ENCODE peak calls at places on chromosomes 3 and 15, in seven cellular contexts. One of them, this sample, is unnamed.
A peak's percentile ranks its signal among the peaks of the same experiment; 100 is the strongest.

GRCh38 chr15:66908503-66909095 is 156.8 kb upstream of the SMAD3 start:
- DNase-seq in neuronal stem cell: no peak
- DNase-seq in mesendoderm: no peak
- DNase-seq in IMR-90: peak; percentile 30
- DNase-seq in H1: no peak
- DNase-seq in mesenchymal stem cell: no peak
- DNase-seq in trophoblast cell: no peak
- DNase-seq in this sample: no peak

GRCh38 chr15:58357529-58358476 is 74.0 kb upstream of the LIPC start:
- DNase-seq in neuronal stem cell: no peak
- DNase-seq in mesendoderm: peak; percentile 45
- DNase-seq in IMR-90: peak; percentile 76
- DNase-seq in H1: no peak
- DNase-seq in mesenchymal stem cell: peak; percentile 74
- DNase-seq in trophoblast cell: peak; percentile 36
- DNase-seq in this sample: peak; percentile 37

GRCh38 chr15:52506549-52506948 is 22.1 kb downstream of the MYO5A start:
- DNase-seq in neuronal stem cell: no peak
- DNase-seq in mesendoderm: no peak
- DNase-seq in IMR-90: no peak
- DNase-seq in H1: no peak
- DNase-seq in mesenchymal stem cell: no peak
- DNase-seq in trophoblast cell: no peak
- DNase-seq in this sample: no peak

GRCh38 chr3:155425351-155425750 is 131.9 kb upstream of the STRIT1 start:
- DNase-seq in neuronal stem cell: no peak
- DNase-seq in mesendoderm: no peak
- DNase-seq in IMR-90: no peak
- DNase-seq in H1: no peak
- DNase-seq in mesenchymal stem cell: no peak
- DNase-seq in trophoblast cell: peak; percentile 86
- DNase-seq in this sample: no peak

GRCh38 chr3:130850044-130850797 is 43.7 kb upstream of the ATP2C1 start:
- DNase-seq in neuronal stem cell: no peak
- DNase-seq in mesendoderm: peak; percentile 8
- DNase-seq in IMR-90: peak; percentile 46
- DNase-seq in H1: no peak
- DNase-seq in mesenchymal stem cell: peak; percentile 19
- DNase-seq in trophoblast cell: peak; percentile 53
- DNase-seq in this sample: no peak

GRCh38 chr15:73948982-73949381 is 22.7 kb downstream of the LOXL1 start:
- DNase-seq in neuronal stem cell: no peak
- DNase-seq in mesendoderm: no peak
- DNase-seq in IMR-90: no peak
- DNase-seq in H1: no peak
- DNase-seq in mesenchymal stem cell: no peak
- DNase-seq in trophoblast cell: no peak
- DNase-seq in this sample: no peak

GRCh38 chr3:43759297-43759782 is 68.6 kb downstream of the ABHD5 start:
- DNase-seq in neuronal stem cell: no peak
- DNase-seq in mesendoderm: peak; percentile 81
- DNase-seq in IMR-90: peak; percentile 87
- DNase-seq in H1: peak; percentile 13
- DNase-seq in mesenchymal stem cell: peak; percentile 62
- DNase-seq in trophoblast cell: peak; percentile 61
- DNase-seq in this sample: no peak

GRCh38 chr3:107674371-107674770 is 151.6 kb downstream of the BBX start:
- DNase-seq in neuronal stem cell: no peak
- DNase-seq in mesendoderm: no peak
- DNase-seq in IMR-90: peak; percentile 47
- DNase-seq in H1: no peak
- DNase-seq in mesenchymal stem cell: no peak
- DNase-seq in trophoblast cell: no peak
- DNase-seq in this sample: no peak

GRCh38 chr3:38950000-38950399 is 101.7 kb downstream of the SCN11A start:
- DNase-seq in neuronal stem cell: no peak
- DNase-seq in mesendoderm: no peak
- DNase-seq in IMR-90: no peak
- DNase-seq in H1: no peak
- DNase-seq in mesenchymal stem cell: no peak
- DNase-seq in trophoblast cell: no peak
- DNase-seq in this sample: no peak

DNA sequence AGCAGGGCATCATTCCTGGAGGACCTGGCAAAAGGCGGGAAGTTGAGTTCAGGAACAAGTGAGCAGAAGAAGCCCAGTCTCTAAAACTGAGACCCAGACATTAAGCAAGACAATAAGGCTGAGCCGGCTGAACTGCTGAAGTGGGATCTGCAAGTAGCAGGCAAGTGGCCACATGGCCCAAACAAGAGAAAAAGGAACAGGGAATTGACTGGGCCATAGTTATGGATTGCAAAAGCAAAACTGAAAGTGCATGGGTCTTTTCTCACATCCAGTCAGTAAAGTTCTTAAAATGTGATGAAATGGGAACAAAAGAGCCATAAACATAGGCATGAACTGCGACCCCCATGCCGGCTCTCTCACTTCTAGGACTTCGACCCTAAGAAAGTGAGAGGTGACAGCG is 101.2 kb downstream of the SCN11A start:
- DNase-seq in neuronal stem cell: no peak
- DNase-seq in mesendoderm: no peak
- DNase-seq in IMR-90: no peak
- DNase-seq in H1: no peak
- DNase-seq in mesenchymal stem cell: peak; percentile 14
- DNase-seq in trophoblast cell: no peak
- DNase-seq in this sample: no peak
- H4K8ac ChIP-seq in neuronal stem cell: no peak overlapping the region
- H4K8ac ChIP-seq in mesendoderm: no peak overlapping the region
- H4K8ac ChIP-seq in IMR-90: no peak overlapping the region
- H4K8ac ChIP-seq in H1: no peak overlapping the region
- H4K8ac ChIP-seq in mesenchymal stem cell: no peak overlapping the region
- H4K8ac ChIP-seq in trophoblast cell: no peak overlapping the region
- H4K8ac ChIP-seq in this sample: no peak overlapping the region

DNA sequence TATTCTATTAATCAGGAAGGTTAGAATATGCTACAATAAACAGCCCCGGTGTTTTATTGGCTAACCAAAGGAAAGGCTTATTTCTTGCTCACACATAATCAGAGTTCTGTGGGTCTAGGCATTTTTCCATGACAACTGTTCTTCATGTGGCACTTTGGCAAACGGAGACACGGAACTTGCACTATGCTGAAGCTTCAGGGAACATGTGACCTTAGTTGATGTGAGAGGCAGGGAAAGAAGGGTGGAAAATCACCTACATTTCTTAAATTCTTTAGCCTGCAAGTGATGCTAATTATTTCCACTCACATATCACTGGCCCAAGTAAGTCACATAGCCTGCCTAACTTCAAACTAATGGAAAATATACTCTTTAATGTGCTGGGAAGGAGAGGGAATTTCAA is 344.6 kb downstream of the SV2B start:
- DNase-seq in neuronal stem cell: no peak
- DNase-seq in mesendoderm: peak; percentile 42
- DNase-seq in IMR-90: no peak
- DNase-seq in H1: no peak
- DNase-seq in mesenchymal stem cell: no peak
- DNase-seq in trophoblast cell: no peak
- DNase-seq in this sample: no peak
- H4K8ac ChIP-seq in neuronal stem cell: no peak overlapping the region
- H4K8ac ChIP-seq in mesendoderm: no peak overlapping the region
- H4K8ac ChIP-seq in IMR-90: no peak overlapping the region
- H4K8ac ChIP-seq in H1: no peak overlapping the region
- H4K8ac ChIP-seq in mesenchymal stem cell: no peak overlapping the region
- H4K8ac ChIP-seq in trophoblast cell: no peak overlapping the region
- H4K8ac ChIP-seq in this sample: no peak overlapping the region

GRCh38 chr15:80549712-80550111 is 145.4 kb upstream of the ABHD17C start:
- DNase-seq in neuronal stem cell: no peak
- DNase-seq in mesendoderm: no peak
- DNase-seq in IMR-90: no peak
- DNase-seq in H1: no peak
- DNase-seq in mesenchymal stem cell: no peak
- DNase-seq in trophoblast cell: no peak
- DNase-seq in this sample: no peak

GRCh38 chr15:80550910-80551265 is 144.2 kb upstream of the ABHD17C start:
- DNase-seq in neuronal stem cell: no peak
- DNase-seq in mesendoderm: no peak
- DNase-seq in IMR-90: peak; percentile 68
- DNase-seq in H1: no peak
- DNase-seq in mesenchymal stem cell: peak; percentile 45
- DNase-seq in trophoblast cell: no peak
- DNase-seq in this sample: no peak

GRCh38 chr15:80550219-80550909 is 144.7 kb upstream of the ABHD17C start:
- DNase-seq in neuronal stem cell: no peak
- DNase-seq in mesendoderm: no peak
- DNase-seq in IMR-90: peak; percentile 98
- DNase-seq in H1: no peak
- DNase-seq in mesenchymal stem cell: peak; percentile 90
- DNase-seq in trophoblast cell: peak; percentile 31
- DNase-seq in this sample: no peak

GRCh38 chr15:80547264-80547663 is 143.1 kb downstream of the ARNT2 start:
- DNase-seq in neuronal stem cell: no peak
- DNase-seq in mesendoderm: no peak
- DNase-seq in IMR-90: no peak
- DNase-seq in H1: no peak
- DNase-seq in mesenchymal stem cell: peak; percentile 25
- DNase-seq in trophoblast cell: no peak
- DNase-seq in this sample: no peak

GRCh38 chr15:80549191-80549590 is 145.0 kb downstream of the ARNT2 start:
- DNase-seq in neuronal stem cell: no peak
- DNase-seq in mesendoderm: no peak
- DNase-seq in IMR-90: peak; percentile 86
- DNase-seq in H1: no peak
- DNase-seq in mesenchymal stem cell: peak; percentile 35
- DNase-seq in trophoblast cell: no peak
- DNase-seq in this sample: no peak
- H4K8ac ChIP-seq in neuronal stem cell: no peak overlapping the region
- H4K8ac ChIP-seq in mesendoderm: no peak overlapping the region
- H4K8ac ChIP-seq in IMR-90: peak overlapping the region; percentile 93
- H4K8ac ChIP-seq in H1: no peak overlapping the region
- H4K8ac ChIP-seq in mesenchymal stem cell: no peak overlapping the region
- H4K8ac ChIP-seq in trophoblast cell: no peak overlapping the region
- H4K8ac ChIP-seq in this sample: no peak overlapping the region

GRCh38 chr15:65184305-65184943 is 718 bp downstream of the CLPX start:
- DNase-seq in neuronal stem cell: peak; percentile 42
- DNase-seq in mesendoderm: peak; percentile 78
- DNase-seq in IMR-90: peak; percentile 57
- DNase-seq in H1: no peak
- DNase-seq in mesenchymal stem cell: peak; percentile 84
- DNase-seq in trophoblast cell: peak; percentile 66
- DNase-seq in this sample: peak; percentile 65

GRCh38 chr15:65184944-65185717 is at the start of gene CLPX:
- DNase-seq in neuronal stem cell: peak; percentile 83
- DNase-seq in mesendoderm: peak; percentile 98
- DNase-seq in IMR-90: peak; percentile 89
- DNase-seq in H1: peak; percentile 88
- DNase-seq in mesenchymal stem cell: peak; percentile 90
- DNase-seq in trophoblast cell: peak; percentile 98
- DNase-seq in this sample: peak; percentile 92

GRCh38 chr15:65192016-65192415 is 6.9 kb upstream of the CLPX start:
- DNase-seq in neuronal stem cell: no peak
- DNase-seq in mesendoderm: peak; percentile 48
- DNase-seq in IMR-90: peak; percentile 13
- DNase-seq in H1: no peak
- DNase-seq in mesenchymal stem cell: no peak
- DNase-seq in trophoblast cell: no peak
- DNase-seq in this sample: peak; percentile 42

GRCh38 chr15:65183847-65184159 is 1.3 kb downstream of the CLPX start:
- DNase-seq in neuronal stem cell: no peak
- DNase-seq in mesendoderm: no peak
- DNase-seq in IMR-90: no peak
- DNase-seq in H1: no peak
- DNase-seq in mesenchymal stem cell: peak; percentile 31
- DNase-seq in trophoblast cell: no peak
- DNase-seq in this sample: no peak

DNA sequence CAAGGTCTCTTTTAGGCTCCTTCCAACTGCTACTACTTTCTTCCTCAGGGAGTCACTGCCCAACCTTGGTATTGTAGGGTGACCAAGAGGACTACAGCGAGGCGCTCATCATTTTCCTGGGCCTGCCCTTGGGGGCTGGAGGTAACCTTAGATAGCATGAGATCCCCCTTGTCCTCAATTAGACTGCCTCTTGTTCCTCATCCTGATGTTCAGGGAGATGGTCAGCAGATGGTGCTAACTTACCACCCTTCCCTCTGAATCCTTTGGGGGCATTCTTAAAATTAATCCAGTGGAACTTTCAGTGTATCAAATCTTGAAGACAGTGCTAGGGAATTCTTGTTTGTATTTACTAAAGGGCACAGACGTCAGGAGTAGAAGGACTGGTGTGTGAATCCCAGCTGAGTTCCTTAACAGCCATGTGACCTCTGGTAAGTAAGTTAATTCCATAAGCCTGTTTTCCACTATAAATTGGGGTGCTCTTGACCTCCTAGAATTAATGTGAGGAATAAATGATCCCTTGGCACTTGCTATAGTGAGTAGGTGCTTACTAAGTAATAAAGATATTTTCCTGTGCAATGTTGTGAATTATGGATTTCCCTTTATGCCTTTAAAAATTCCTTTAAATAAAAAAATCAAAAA is 4.1 kb upstream of the CLPX start:
- DNase-seq in neuronal stem cell: peak; percentile 57
- DNase-seq in mesendoderm: peak; percentile 78
- DNase-seq in IMR-90: peak; percentile 67
- DNase-seq in H1: peak; percentile 21
- DNase-seq in mesenchymal stem cell: peak; percentile 74
- DNase-seq in trophoblast cell: no peak
- DNase-seq in this sample: peak; percentile 59
- H4K8ac ChIP-seq in neuronal stem cell: no peak overlapping the region
- H4K8ac ChIP-seq in mesendoderm: no peak overlapping the region
- H4K8ac ChIP-seq in IMR-90: no peak overlapping the region
- H4K8ac ChIP-seq in H1: no peak overlapping the region
- H4K8ac ChIP-seq in mesenchymal stem cell: no peak overlapping the region
- H4K8ac ChIP-seq in trophoblast cell: no peak overlapping the region
- H4K8ac ChIP-seq in this sample: no peak overlapping the region

This sample was measured in H9.